ENCODE peak calls at places on chromosomes 5 and 9, in seven cellular contexts. E is NCI-H1092, S is T follicular helper cell, G is iris pigment epithelial cell, C is Karpas-422, N is WTC11, O is body of pancreas. Y is an unnamed sample.

GRCh38 chr9:132627594-132627993 is 42.2 kb downstream of the DDX31 start:
- DNase-seq in E (no peak), S (no peak), G (no peak), C (no peak), N (no peak), O (no peak), Y (no peak)

GRCh38 chr9:4594994-4595393 is 67.1 kb upstream of the PLPP6 start:
- DNase-seq in E (no peak), S (no peak), G (no peak), C (no peak), N (no peak), O (no peak), Y (no peak)

GRCh38 chr9:18396102-18396728 is 77.7 kb upstream of the ADAMTSL1 start:
- DNase-seq in E (peak), S (no peak), G (peak), C (peak), N (no peak), O (no peak), Y (no peak)

GRCh38 chr5:78745985-78746384 is 97.4 kb upstream of the LHFPL2 start:
- DNase-seq in E (no peak), S (no peak), G (no peak), C (no peak), N (no peak), O (no peak), Y (no peak)

GRCh38 chr5:180085837-180086236 is 14.3 kb upstream of the RNF130 start:
- DNase-seq in E (no peak), S (peak), G (no peak), C (peak), N (no peak), O (no peak), Y (no peak)

GRCh38 chr9:119986205-119986604 is 593.8 kb downstream of the CDK5RAP2 start:
- DNase-seq in E (peak), S (no peak), G (no peak), C (no peak), N (no peak), O (no peak), Y (no peak)

GRCh38 chr5:140647042-140647341 is 438 bp downstream of the NDUFA2 start:
- DNase-seq in E (no peak), S (no peak), G (peak), C (no peak), N (no peak), O (no peak), Y (no peak)

GRCh38 chr5:83567741-83568530 is 96.4 kb downstream of the VCAN start:
- DNase-seq in E (no peak), S (no peak), G (peak), C (no peak), N (no peak), O (no peak), Y (no peak)

GRCh38 chr5:16980983-16981382 is 44.9 kb upstream of the MYO10 start:
- DNase-seq in E (no peak), S (no peak), G (no peak), C (no peak), N (no peak), O (no peak), Y (no peak)

GRCh38 chr5:58842851-58843250 is 260.0 kb downstream of the RAB3C start:
- DNase-seq in E (no peak), S (no peak), G (peak), C (no peak), N (no peak), O (no peak), Y (no peak)

GRCh38 chr5:149442563-149443182 is 63.6 kb upstream of the IL17B start:
- DNase-seq in E (peak), S (peak), G (peak), C (peak), N (peak), O (peak), Y (peak)

GRCh38 chr5:81233080-81233634 is at the start of gene CKMT2:
- DNase-seq in E (no peak), S (no peak), G (peak), C (no peak), N (peak), O (peak), Y (no peak)

GRCh38 chr9:27595733-27596132 is 22.5 kb upstream of the C9orf72 start:
- DNase-seq in E (no peak), S (no peak), G (no peak), C (no peak), N (no peak), O (no peak), Y (no peak)

GRCh38 chr9:91905958-91906585 is 44.0 kb downstream of the ROR2 start:
- DNase-seq in E (no peak), S (no peak), G (no peak), C (no peak), N (no peak), O (peak), Y (peak)

GRCh38 chr9:133855802-133856592 is 117.8 kb upstream of the SARDH start:
- DNase-seq in E (no peak), S (no peak), G (peak), C (no peak), N (no peak), O (peak), Y (no peak)

GRCh38 chr5:55993628-55994501 is 898 bp downstream of the IL6ST start:
- DNase-seq in E (no peak), S (no peak), G (peak), C (peak), N (no peak), O (no peak), Y (no peak)

GRCh38 chr9:129143031-129143441 is 31.8 kb downstream of the PTPA start:
- DNase-seq in E (peak), S (peak), G (peak), C (peak), N (peak), O (peak), Y (peak)

GRCh38 chr5:98750693-98751092 is 22.8 kb upstream of the RGMB start:
- DNase-seq in E (no peak), S (no peak), G (peak), C (peak), N (peak), O (peak), Y (no peak)

GRCh38 chr5:25614466-25614865 is 969.7 kb upstream of the CDH10 start:
- DNase-seq in E (no peak), S (no peak), G (no peak), C (no peak), N (no peak), O (no peak), Y (no peak)

GRCh38 chr5:104370523-104370922 is 807.9 kb upstream of the NUDT12 start:
- DNase-seq in E (no peak), S (no peak), G (peak), C (no peak), N (no peak), O (no peak), Y (no peak)

GRCh38 chr5:104635216-104635615 is 1072.6 kb upstream of the NUDT12 start:
- DNase-seq in E (no peak), S (no peak), G (peak), C (no peak), N (no peak), O (no peak), Y (no peak)